ENCODE peak calls at places on chromosome X, in five cellular contexts. N is H1, U is mesenchymal stem cell, Z is neuronal stem cell, F is IMR-90. E is an unnamed sample.

GRCh38 chrX:53474707-53475106 is 40.5 kb upstream of the HSD17B10 start:
- DNase-seq in N (no peak), U (no peak), Z (no peak), F (no peak), E (no peak)

GRCh38 chrX:118448273-118448783 is 47.3 kb upstream of the DOCK11 start:
- DNase-seq in N (no peak), U (no peak), Z (no peak), F (peak; percentile 5), E (no peak)

GRCh38 chrX:134158821-134159512 is 78.0 kb upstream of the CCDC160 start:
- DNase-seq in N (no peak), U (no peak), Z (no peak), F (no peak), E (no peak)

GRCh38 chrX:31837445-31837844 is 765.6 kb upstream of the FTHL17 start:
- DNase-seq in N (no peak), U (no peak), Z (no peak), F (no peak), E (no peak)

GRCh38 chrX:10199212-10199611 is 42.4 kb downstream of the CLCN4 start:
- DNase-seq in N (no peak), U (peak; percentile 77), Z (no peak), F (peak; percentile 67), E (peak; percentile 57)

GRCh38 chrX:148632444-148632843 is 132.0 kb downstream of the AFF2 start:
- DNase-seq in N (no peak), U (no peak), Z (no peak), F (no peak), E (no peak)

GRCh38 chrX:97026406-97026805 is 142.7 kb downstream of the RPA4 start:
- DNase-seq in N (no peak), U (peak; percentile 18), Z (peak; percentile 8), F (peak; percentile 5), E (no peak)

GRCh38 chrX:112789931-112790330 is 50.7 kb downstream of the AMOT start:
- DNase-seq in N (no peak), U (no peak), Z (no peak), F (no peak), E (no peak)

GRCh38 chrX:130224810-130225209 is 43.9 kb downstream of the ZNF280C start:
- DNase-seq in N (no peak), U (peak; percentile 21), Z (no peak), F (no peak), E (peak; percentile 42)

GRCh38 chrX:123833387-123833786 is 26.5 kb upstream of the XIAP start:
- DNase-seq in N (peak; percentile 66), U (peak; percentile 48), Z (peak; percentile 37), F (peak; percentile 39), E (peak; percentile 59)

GRCh38 chrX:31508338-31508737 is 436.5 kb upstream of the FTHL17 start:
- DNase-seq in N (no peak), U (peak; percentile 70), Z (no peak), F (peak; percentile 60), E (peak; percentile 35)

GRCh38 chrX:53379747-53380146 is 42.7 kb downstream of the SMC1A start:
- DNase-seq in N (no peak), U (no peak), Z (no peak), F (no peak), E (no peak)

GRCh38 chrX:5617666-5618065 is 611.0 kb downstream of the NLGN4X start:
- DNase-seq in N (no peak), U (no peak), Z (no peak), F (no peak), E (no peak)

GRCh38 chrX:131617182-131617581 is 73.3 kb downstream of the OR13H1 start:
- DNase-seq in N (no peak), U (peak; percentile 78), Z (no peak), F (peak; percentile 1), E (no peak)

GRCh38 chrX:21943460-21944135 is 3.1 kb downstream of the SMS start:
- DNase-seq in N (no peak), U (peak; percentile 91), Z (no peak), F (peak; percentile 92), E (no peak)

GRCh38 chrX:119989905-119990408 is 46.4 kb upstream of the NKAP start:
- DNase-seq in N (peak; percentile 44), U (no peak), Z (no peak), F (no peak), E (no peak)

GRCh38 chrX:130669233-130669632 is 233.8 kb downstream of the ENOX2 start:
- DNase-seq in N (no peak), U (peak; percentile 69), Z (no peak), F (peak; percentile 72), E (no peak)

GRCh38 chrX:71492086-71493065 is 40.5 kb upstream of the OGT start:
- DNase-seq in N (no peak), U (no peak), Z (no peak), F (peak; percentile 26), E (peak; percentile 31)

GRCh38 chrX:129618997-129619396 is 35.8 kb downstream of the APLN start:
- DNase-seq in N (no peak), U (no peak), Z (no peak), F (no peak), E (no peak)

GRCh38 chrX:148498067-148498466 is 2.4 kb upstream of the AFF2 start:
- DNase-seq in N (no peak), U (no peak), Z (no peak), F (no peak), E (no peak)

GRCh38 chrX:37686348-37686736 is 751 bp downstream of the XK start:
- DNase-seq in N (no peak), U (no peak), Z (no peak), F (no peak), E (no peak)

GRCh38 chrX:141945415-141945814 is 41.7 kb downstream of the MAGEC1 start:
- DNase-seq in N (no peak), U (no peak), Z (no peak), F (no peak), E (peak; percentile 8)

GRCh38 chrX:14508025-14508690 is 21.2 kb upstream of the GLRA2 start:
- DNase-seq in N (no peak), U (no peak), Z (no peak), F (no peak), E (no peak)

GRCh38 chrX:108298165-108298602 is 140.0 kb downstream of the COL4A6 start:
- DNase-seq in N (no peak), U (no peak), Z (no peak), F (no peak), E (no peak)

GRCh38 chrX:109172091-109172602 is 309.7 kb downstream of the GUCY2F start:
- DNase-seq in N (no peak), U (no peak), Z (no peak), F (no peak), E (no peak)

GRCh38 chrX:129058405-129058804 is 464.9 kb downstream of the SMARCA1 start:
- DNase-seq in N (no peak), U (peak; percentile 51), Z (no peak), F (no peak), E (no peak)

GRCh38 chrX:98380106-98380505 is 1496.4 kb downstream of the RPA4 start:
- DNase-seq in N (peak; percentile 57), U (no peak), Z (no peak), F (no peak), E (no peak)

GRCh38 chrX:530726-531610 is 99.6 kb upstream of the SHOX start:
- DNase-seq in N (no peak), U (no peak), Z (no peak), F (no peak), E (no peak)

GRCh38 chrX:31355206-31355955 is 283.5 kb upstream of the FTHL17 start:
- DNase-seq in N (no peak), U (peak; percentile 33), Z (no peak), F (no peak), E (no peak)

GRCh38 chrX:115694028-115694427 is 133.1 kb downstream of the PLS3 start:
- DNase-seq in N (no peak), U (no peak), Z (no peak), F (no peak), E (no peak)
- H4K91ac ChIP-seq in N (peak overlapping the region; percentile 81), U (no peak overlapping the region), Z (no peak overlapping the region), F (no peak overlapping the region), E (no peak overlapping the region)

GRCh38 chrX:150926304-150926703 is 27.8 kb upstream of the CD99L2 start:
- DNase-seq in N (no peak), U (no peak), Z (no peak), F (no peak), E (peak; percentile 8)
- H4K91ac ChIP-seq in N (peak overlapping the region; percentile 1), U (no peak overlapping the region), Z (no peak overlapping the region), F (no peak overlapping the region), E (no peak overlapping the region)

GRCh38 chrX:47723689-47724088 is 64.7 kb upstream of the UXT start:
- DNase-seq in N (peak; percentile 53), U (no peak), Z (no peak), F (no peak), E (peak; percentile 53)
- H4K91ac ChIP-seq in N (no peak overlapping the region), U (no peak overlapping the region), Z (no peak overlapping the region), F (no peak overlapping the region), E (no peak overlapping the region)

GRCh38 chrX:46326161-46326560 is 219.1 kb downstream of the ZNF674 start:
- DNase-seq in N (no peak), U (peak; percentile 38), Z (no peak), F (peak; percentile 15), E (peak; percentile 4)
- H4K91ac ChIP-seq in N (no peak overlapping the region), U (no peak overlapping the region), Z (no peak overlapping the region), F (no peak overlapping the region), E (peak overlapping the region; percentile 77)

GRCh38 chrX:39816871-39817731 is 280.7 kb downstream of the BCOR start:
- DNase-seq in N (peak; percentile 50), U (peak; percentile 71), Z (no peak), F (peak; percentile 54), E (no peak)
- H4K91ac ChIP-seq in N (peak overlapping the region; percentile 98), U (peak overlapping the region; percentile 7), Z (no peak overlapping the region), F (no peak overlapping the region), E (no peak overlapping the region)

DNA sequence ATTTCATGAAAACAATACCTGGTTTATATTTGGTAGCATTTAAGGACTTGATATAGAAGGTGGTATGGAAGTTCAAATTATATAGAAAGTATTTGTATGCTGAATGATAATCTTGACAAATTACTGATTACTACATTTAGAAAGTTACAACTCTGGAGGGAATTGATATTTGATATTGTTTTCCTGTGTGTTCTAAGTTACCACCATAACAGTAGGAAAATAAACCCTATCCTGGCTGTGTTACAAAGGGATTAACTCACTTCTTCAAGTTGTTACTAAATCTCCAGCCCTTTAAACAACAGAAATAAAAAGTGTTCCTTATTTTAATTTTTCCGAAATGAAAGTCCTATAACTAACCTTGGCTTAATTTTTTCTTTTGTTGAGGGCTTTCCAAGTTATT is 36.6 kb downstream of the FHL1 start:
- DNase-seq in N (no peak), U (no peak), Z (no peak), F (no peak), E (no peak)
- H4K91ac ChIP-seq in N (no peak overlapping the region), U (no peak overlapping the region), Z (no peak overlapping the region), F (no peak overlapping the region), E (no peak overlapping the region)

GRCh38 chrX:40950546-40950945 is 134.7 kb upstream of the USP9X start:
- DNase-seq in N (peak; percentile 47), U (no peak), Z (no peak), F (no peak), E (no peak)
- H4K91ac ChIP-seq in N (peak overlapping the region; percentile 85), U (no peak overlapping the region), Z (no peak overlapping the region), F (no peak overlapping the region), E (no peak overlapping the region)

DNA sequence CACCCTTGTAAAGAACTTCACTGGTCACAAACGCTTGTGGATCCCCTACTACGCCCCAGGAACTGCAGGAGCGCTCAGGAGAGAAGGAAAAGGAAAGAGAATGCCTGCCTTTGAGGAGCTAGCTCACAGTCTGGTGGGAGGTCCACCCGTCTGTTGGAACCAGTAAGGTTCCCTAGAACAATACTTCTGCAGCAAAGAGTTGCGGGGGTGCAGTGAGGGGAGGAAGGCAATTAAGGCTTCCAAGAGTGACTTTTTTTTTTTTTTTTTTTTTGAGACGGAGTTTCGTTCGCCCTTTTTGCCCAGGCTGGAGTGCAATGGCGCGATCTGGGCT is 321 bp upstream of the CTPS2 start:
- DNase-seq in N (no peak), U (no peak), Z (no peak), F (no peak), E (no peak)
- H4K91ac ChIP-seq in N (no peak overlapping the region), U (no peak overlapping the region), Z (no peak overlapping the region), F (peak overlapping the region; percentile 37), E (peak overlapping the region; percentile 81)